ENCODE peak calls at places on chromosomes 3 and 15, in five cellular contexts. One of them, this sample, is unnamed.

GRCh38 chr3:175129126-175129525 is 270.0 kb downstream of the NAALADL2 start:
- DNase-seq in tibial nerve: no peak
- DNase-seq in PC-9: no peak
- DNase-seq in lower lobe of right lung: no peak
- DNase-seq in naive thymus-derived CD4-positive, alpha-beta T cell: no peak
- DNase-seq in this sample: no peak

GRCh38 chr15:80788536-80788935 is 9.4 kb downstream of the CEMIP start:
- DNase-seq in tibial nerve: no peak
- DNase-seq in PC-9: no peak
- DNase-seq in lower lobe of right lung: no peak
- DNase-seq in naive thymus-derived CD4-positive, alpha-beta T cell: no peak
- DNase-seq in this sample: no peak

GRCh38 chr3:2098398-2099027 is at the start of gene CNTN4:
- DNase-seq in tibial nerve: peak; percentile 46
- DNase-seq in PC-9: no peak
- DNase-seq in lower lobe of right lung: peak; percentile 82
- DNase-seq in naive thymus-derived CD4-positive, alpha-beta T cell: no peak
- DNase-seq in this sample: peak; percentile 97

GRCh38 chr3:137324114-137324513 is 366.3 kb downstream of the IL20RB start:
- DNase-seq in tibial nerve: no peak
- DNase-seq in PC-9: no peak
- DNase-seq in lower lobe of right lung: no peak
- DNase-seq in naive thymus-derived CD4-positive, alpha-beta T cell: no peak
- DNase-seq in this sample: no peak

GRCh38 chr3:72350761-72351505 is 497.3 kb downstream of the SHQ1 start:
- DNase-seq in tibial nerve: no peak
- DNase-seq in PC-9: no peak
- DNase-seq in lower lobe of right lung: no peak
- DNase-seq in naive thymus-derived CD4-positive, alpha-beta T cell: no peak
- DNase-seq in this sample: no peak

GRCh38 chr3:16884748-16885587 is at the start of gene PLCL2:
- DNase-seq in tibial nerve: peak; percentile 35
- DNase-seq in PC-9: peak; percentile 42
- DNase-seq in lower lobe of right lung: peak; percentile 69
- DNase-seq in naive thymus-derived CD4-positive, alpha-beta T cell: peak; percentile 83
- DNase-seq in this sample: peak; percentile 81

GRCh38 chr3:49007771-49008528 is 759 bp downstream of the WDR6 start:
- DNase-seq in tibial nerve: peak; percentile 77
- DNase-seq in PC-9: peak; percentile 63
- DNase-seq in lower lobe of right lung: peak; percentile 92
- DNase-seq in naive thymus-derived CD4-positive, alpha-beta T cell: peak; percentile 81
- DNase-seq in this sample: peak; percentile 99

GRCh38 chr3:71397046-71397445 is 186.5 kb downstream of the FOXP1 start:
- DNase-seq in tibial nerve: peak; percentile 87
- DNase-seq in PC-9: no peak
- DNase-seq in lower lobe of right lung: no peak
- DNase-seq in naive thymus-derived CD4-positive, alpha-beta T cell: no peak
- DNase-seq in this sample: no peak

GRCh38 chr15:39934415-39935044 is 615 bp downstream of the EIF2AK4 start:
- DNase-seq in tibial nerve: no peak
- DNase-seq in PC-9: no peak
- DNase-seq in lower lobe of right lung: no peak
- DNase-seq in naive thymus-derived CD4-positive, alpha-beta T cell: peak; percentile 5
- DNase-seq in this sample: no peak

GRCh38 chr15:98815207-98815606 is 166.9 kb downstream of the IGF1R start:
- DNase-seq in tibial nerve: no peak
- DNase-seq in PC-9: no peak
- DNase-seq in lower lobe of right lung: no peak
- DNase-seq in naive thymus-derived CD4-positive, alpha-beta T cell: no peak
- DNase-seq in this sample: no peak

GRCh38 chr15:49238342-49238741 is 68.3 kb downstream of the GALK2 start:
- DNase-seq in tibial nerve: no peak
- DNase-seq in PC-9: no peak
- DNase-seq in lower lobe of right lung: no peak
- DNase-seq in naive thymus-derived CD4-positive, alpha-beta T cell: no peak
- DNase-seq in this sample: no peak

GRCh38 chr3:184563569-184563925 is 2.0 kb downstream of the EPHB3 start:
- DNase-seq in tibial nerve: no peak
- DNase-seq in PC-9: no peak
- DNase-seq in lower lobe of right lung: no peak
- DNase-seq in naive thymus-derived CD4-positive, alpha-beta T cell: no peak
- DNase-seq in this sample: no peak
- H3K4me3 ChIP-seq in tibial nerve: peak overlapping the region; percentile 67
- H3K4me3 ChIP-seq in PC-9: no peak overlapping the region
- H3K4me3 ChIP-seq in lower lobe of right lung: peak overlapping the region; percentile 66
- H3K4me3 ChIP-seq in naive thymus-derived CD4-positive, alpha-beta T cell: no peak overlapping the region
- H3K4me3 ChIP-seq in this sample: no peak overlapping the region

GRCh38 chr3:14564741-14565140 is 24.6 kb upstream of the GRIP2 start:
- DNase-seq in tibial nerve: no peak
- DNase-seq in PC-9: no peak
- DNase-seq in lower lobe of right lung: no peak
- DNase-seq in naive thymus-derived CD4-positive, alpha-beta T cell: no peak
- DNase-seq in this sample: peak; percentile 73

GRCh38 chr3:14560110-14560509 is 20.0 kb upstream of the GRIP2 start:
- DNase-seq in tibial nerve: no peak
- DNase-seq in PC-9: no peak
- DNase-seq in lower lobe of right lung: no peak
- DNase-seq in naive thymus-derived CD4-positive, alpha-beta T cell: no peak
- DNase-seq in this sample: no peak

GRCh38 chr3:14561051-14561634 is 21.0 kb upstream of the GRIP2 start:
- DNase-seq in tibial nerve: no peak
- DNase-seq in PC-9: no peak
- DNase-seq in lower lobe of right lung: no peak
- DNase-seq in naive thymus-derived CD4-positive, alpha-beta T cell: no peak
- DNase-seq in this sample: no peak

GRCh38 chr3:14563946-14564539 is 23.9 kb upstream of the GRIP2 start:
- DNase-seq in tibial nerve: no peak
- DNase-seq in PC-9: no peak
- DNase-seq in lower lobe of right lung: no peak
- DNase-seq in naive thymus-derived CD4-positive, alpha-beta T cell: no peak
- DNase-seq in this sample: no peak

GRCh38 chr3:14562441-14562840 is 22.3 kb upstream of the GRIP2 start:
- DNase-seq in tibial nerve: no peak
- DNase-seq in PC-9: no peak
- DNase-seq in lower lobe of right lung: no peak
- DNase-seq in naive thymus-derived CD4-positive, alpha-beta T cell: no peak
- DNase-seq in this sample: no peak
- H3K27me3 ChIP-seq in tibial nerve: no peaks in the 10 kb centered on the region
- H3K27me3 ChIP-seq in PC-9: peaks cover 84% of the 10 kb centered on the region
- H3K27me3 ChIP-seq in lower lobe of right lung: peaks cover 26% of the 10 kb centered on the region
- H3K27me3 ChIP-seq in naive thymus-derived CD4-positive, alpha-beta T cell: no peaks in the 10 kb centered on the region
- H3K27me3 ChIP-seq in this sample: no peaks in the 10 kb centered on the region

DNA sequence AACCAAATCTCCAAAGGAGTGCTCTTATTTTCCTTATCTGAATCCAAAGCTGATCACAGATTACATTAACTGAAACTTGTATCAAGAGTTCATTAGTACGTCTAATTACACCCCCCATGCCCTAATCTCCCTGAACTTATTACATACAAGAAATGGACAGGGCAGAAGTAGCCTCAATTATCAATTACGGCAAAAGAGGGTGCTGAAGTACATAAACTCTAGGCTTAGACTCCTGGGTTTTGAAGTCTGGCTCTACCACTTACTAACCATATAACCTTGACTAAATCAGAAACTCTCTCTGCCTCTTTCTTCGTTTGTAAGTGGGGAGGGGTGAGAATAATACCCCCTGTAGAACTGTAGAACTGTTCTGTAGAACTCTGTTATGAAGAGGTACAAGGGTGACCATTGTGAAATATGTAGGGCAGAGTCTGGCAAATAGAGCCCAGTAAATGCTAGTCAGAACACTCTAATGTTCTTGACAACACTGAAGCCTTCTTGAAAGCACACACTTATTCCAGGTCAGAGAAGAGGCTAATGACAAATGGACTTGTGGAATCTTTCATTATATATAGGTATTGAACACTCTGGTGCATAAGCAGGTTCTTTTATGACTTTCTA is 19.6 kb upstream of the OR5K4 start:
- DNase-seq in tibial nerve: no peak
- DNase-seq in PC-9: peak; percentile 61
- DNase-seq in lower lobe of right lung: no peak
- DNase-seq in naive thymus-derived CD4-positive, alpha-beta T cell: no peak
- DNase-seq in this sample: no peak
- H3K4me3 ChIP-seq in tibial nerve: no peak overlapping the region
- H3K4me3 ChIP-seq in PC-9: no peak overlapping the region
- H3K4me3 ChIP-seq in lower lobe of right lung: no peak overlapping the region
- H3K4me3 ChIP-seq in naive thymus-derived CD4-positive, alpha-beta T cell: no peak overlapping the region
- H3K4me3 ChIP-seq in this sample: no peak overlapping the region

GRCh38 chr3:13076255-13076654 is 3.0 kb upstream of the IQSEC1 start:
- DNase-seq in tibial nerve: no peak
- DNase-seq in PC-9: no peak
- DNase-seq in lower lobe of right lung: no peak
- DNase-seq in naive thymus-derived CD4-positive, alpha-beta T cell: no peak
- DNase-seq in this sample: no peak
- H3K27me3 ChIP-seq in tibial nerve: no peaks in the 10 kb centered on the region
- H3K27me3 ChIP-seq in PC-9: no peaks in the 10 kb centered on the region
- H3K27me3 ChIP-seq in lower lobe of right lung: peaks cover 56% of the 10 kb centered on the region
- H3K27me3 ChIP-seq in naive thymus-derived CD4-positive, alpha-beta T cell: peaks cover 3% of the 10 kb centered on the region
- H3K27me3 ChIP-seq in this sample: peaks cover 2% of the 10 kb centered on the region

GRCh38 chr15:101615414-101615985 is 36.7 kb downstream of the TM2D3 start:
- DNase-seq in tibial nerve: no peak
- DNase-seq in PC-9: no peak
- DNase-seq in lower lobe of right lung: no peak
- DNase-seq in naive thymus-derived CD4-positive, alpha-beta T cell: no peak
- DNase-seq in this sample: no peak
- H3K4me3 ChIP-seq in tibial nerve: peak overlapping the region; percentile 19
- H3K4me3 ChIP-seq in PC-9: peak overlapping the region; percentile 41
- H3K4me3 ChIP-seq in lower lobe of right lung: no peak overlapping the region
- H3K4me3 ChIP-seq in naive thymus-derived CD4-positive, alpha-beta T cell: no peak overlapping the region
- H3K4me3 ChIP-seq in this sample: no peak overlapping the region

GRCh38 chr3:122392868-122393844 is 9.2 kb downstream of the FAM162A start:
- DNase-seq in tibial nerve: no peak
- DNase-seq in PC-9: no peak
- DNase-seq in lower lobe of right lung: no peak
- DNase-seq in naive thymus-derived CD4-positive, alpha-beta T cell: peak; percentile 56
- DNase-seq in this sample: peak; percentile 42

GRCh38 chr3:122394173-122394572 is 10.2 kb downstream of the FAM162A start:
- DNase-seq in tibial nerve: no peak
- DNase-seq in PC-9: no peak
- DNase-seq in lower lobe of right lung: no peak
- DNase-seq in naive thymus-derived CD4-positive, alpha-beta T cell: no peak
- DNase-seq in this sample: no peak

GRCh38 chr3:122398920-122399319 is 14.9 kb downstream of the FAM162A start:
- DNase-seq in tibial nerve: no peak
- DNase-seq in PC-9: no peak
- DNase-seq in lower lobe of right lung: no peak
- DNase-seq in naive thymus-derived CD4-positive, alpha-beta T cell: no peak
- DNase-seq in this sample: no peak

GRCh38 chr3:122395582-122395981 is 11.6 kb downstream of the FAM162A start:
- DNase-seq in tibial nerve: no peak
- DNase-seq in PC-9: no peak
- DNase-seq in lower lobe of right lung: no peak
- DNase-seq in naive thymus-derived CD4-positive, alpha-beta T cell: no peak
- DNase-seq in this sample: no peak

DNA sequence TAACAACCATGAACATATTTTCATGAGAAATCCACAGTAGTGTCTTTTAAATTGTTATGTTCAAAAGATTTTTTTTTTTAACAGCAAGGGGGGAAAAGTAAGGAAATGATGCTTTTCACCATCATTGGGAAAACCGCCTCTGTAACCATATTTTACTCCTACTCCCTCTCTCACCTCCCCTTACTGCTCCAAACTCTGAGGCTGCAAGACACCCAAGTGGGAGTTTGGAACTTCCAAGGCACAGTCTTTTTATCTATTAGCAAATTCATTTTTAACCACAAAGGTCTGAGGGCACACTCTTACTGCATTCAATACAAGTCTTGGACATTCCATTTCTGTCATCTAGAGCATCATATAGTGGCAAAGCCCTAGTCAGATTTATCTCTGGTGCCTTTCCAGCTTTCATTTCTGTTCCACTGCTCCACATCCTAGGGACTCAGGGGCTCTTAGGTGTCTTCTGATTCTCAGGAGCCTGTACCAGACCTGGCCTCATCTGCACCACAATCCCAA is 13.2 kb downstream of the FAM162A start:
- DNase-seq in tibial nerve: no peak
- DNase-seq in PC-9: no peak
- DNase-seq in lower lobe of right lung: no peak
- DNase-seq in naive thymus-derived CD4-positive, alpha-beta T cell: no peak
- DNase-seq in this sample: no peak
- H3K27me3 ChIP-seq in tibial nerve: no peaks in the 10 kb centered on the region
- H3K27me3 ChIP-seq in PC-9: no peaks in the 10 kb centered on the region
- H3K27me3 ChIP-seq in lower lobe of right lung: no peaks in the 10 kb centered on the region
- H3K27me3 ChIP-seq in naive thymus-derived CD4-positive, alpha-beta T cell: no peaks in the 10 kb centered on the region
- H3K27me3 ChIP-seq in this sample: no peaks in the 10 kb centered on the region